ENCODE peak calls at places on chromosome 13, in five cellular contexts. F is SK-N-SH, U is K562, V is H1, Y is GM12878. A is an unnamed sample.

GRCh38 chr13:50376895-50377575 is 361.8 kb downstream of the KCNRG start:
- DNase-seq in F (no peak), U (no peak), V (peak), Y (no peak), A (peak)

GRCh38 chr13:59111711-59112110 is 1052.0 kb downstream of the DIAPH3 start:
- DNase-seq in F (no peak), U (no peak), V (no peak), Y (no peak), A (no peak)

GRCh38 chr13:41763772-41764171 is 197.1 kb downstream of the VWA8 start:
- DNase-seq in F (no peak), U (peak), V (no peak), Y (no peak), A (no peak)

GRCh38 chr13:27634231-27634630 is 12.5 kb downstream of the POLR1D start:
- DNase-seq in F (no peak), U (no peak), V (no peak), Y (no peak), A (no peak)

GRCh38 chr13:75550159-75550567 is 572 bp downstream of the UCHL3 start:
- DNase-seq in F (peak), U (peak), V (no peak), Y (no peak), A (peak)

GRCh38 chr13:57740719-57741118 is 109.2 kb downstream of the PCDH17 start:
- DNase-seq in F (peak), U (no peak), V (no peak), Y (no peak), A (no peak)

GRCh38 chr13:90564096-90564495 is 783.4 kb upstream of the MIR17HG start:
- DNase-seq in F (no peak), U (no peak), V (no peak), Y (no peak), A (no peak)

GRCh38 chr13:51995677-51996551 is 15.3 kb downstream of the ATP7B start:
- DNase-seq in F (no peak), U (peak), V (no peak), Y (no peak), A (no peak)

GRCh38 chr13:19817510-19818158 is 34.9 kb upstream of the PSPC1 start:
- DNase-seq in F (no peak), U (no peak), V (no peak), Y (no peak), A (no peak)

GRCh38 chr13:72062566-72062965 is 195.6 kb upstream of the DACH1 start:
- DNase-seq in F (no peak), U (no peak), V (peak), Y (no peak), A (no peak)

GRCh38 chr13:44810067-44810840 is 179.0 kb downstream of the NUFIP1 start:
- DNase-seq in F (peak), U (no peak), V (no peak), Y (no peak), A (no peak)

GRCh38 chr13:108463365-108463764 is 166.0 kb upstream of the MYO16 start:
- DNase-seq in F (no peak), U (no peak), V (no peak), Y (peak), A (no peak)

GRCh38 chr13:44362394-44363040 is 11.1 kb upstream of the SERP2 start:
- DNase-seq in F (no peak), U (no peak), V (no peak), Y (no peak), A (no peak)

GRCh38 chr13:109715902-109716301 is 70.5 kb downstream of the IRS2 start:
- DNase-seq in F (no peak), U (no peak), V (no peak), Y (no peak), A (no peak)

GRCh38 chr13:109989686-109990085 is 203.3 kb upstream of the IRS2 start:
- DNase-seq in F (no peak), U (no peak), V (no peak), Y (no peak), A (no peak)

GRCh38 chr13:110308377-110309158 is 1.5 kb downstream of the COL4A2 start:
- DNase-seq in F (peak), U (no peak), V (peak), Y (no peak), A (no peak)

GRCh38 chr13:66532845-66533244 is 697.3 kb downstream of the PCDH9 start:
- DNase-seq in F (no peak), U (no peak), V (no peak), Y (no peak), A (no peak)

GRCh38 chr13:97215325-97215724 is 6.8 kb upstream of the MBNL2 start:
- DNase-seq in F (no peak), U (no peak), V (no peak), Y (no peak), A (no peak)

GRCh38 chr13:29753593-29754485 is 96.6 kb downstream of the UBL3 start:
- DNase-seq in F (no peak), U (no peak), V (peak), Y (no peak), A (no peak)

GRCh38 chr13:85278851-85279250 is 520.4 kb downstream of the SLITRK6 start:
- DNase-seq in F (peak), U (no peak), V (no peak), Y (no peak), A (no peak)
- H2AFZ ChIP-seq in F (peak), U (no peak), V (no peak), Y (no peak), A (no peak)

DNA sequence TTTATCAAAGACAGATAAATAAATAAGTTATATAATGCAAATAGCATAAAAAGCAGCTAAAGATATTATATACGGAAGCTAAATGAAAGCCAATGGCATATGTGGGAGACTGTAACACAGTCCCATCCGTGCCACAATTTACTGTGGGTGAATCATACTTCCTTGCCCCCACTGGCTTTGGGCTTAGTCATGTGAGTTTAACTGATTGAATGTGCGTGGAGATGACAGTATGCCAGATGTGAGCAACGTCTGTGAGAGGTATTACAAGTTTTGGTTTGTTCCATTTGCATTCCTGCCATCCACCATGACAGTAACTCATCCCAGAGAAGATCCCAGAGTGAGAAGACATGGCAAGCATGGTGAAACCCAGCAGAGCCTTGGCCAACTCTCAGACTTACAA is 340.0 kb downstream of the SUCLA2 start:
- DNase-seq in F (no peak), U (no peak), V (no peak), Y (no peak), A (no peak)
- TF ChIP-seq GABPA in F (no peak), U (no peak), V (no peak), Y (no peak), A (no peak)

GRCh38 chr13:80132741-80133601 is 208.0 kb downstream of the SPRY2 start:
- DNase-seq in F (peak), U (no peak), V (no peak), Y (no peak), A (peak)
- TF ChIP-seq EP300 in F (no peak), U (no peak), V (no peak), Y (no peak), A (no peak)

DNA sequence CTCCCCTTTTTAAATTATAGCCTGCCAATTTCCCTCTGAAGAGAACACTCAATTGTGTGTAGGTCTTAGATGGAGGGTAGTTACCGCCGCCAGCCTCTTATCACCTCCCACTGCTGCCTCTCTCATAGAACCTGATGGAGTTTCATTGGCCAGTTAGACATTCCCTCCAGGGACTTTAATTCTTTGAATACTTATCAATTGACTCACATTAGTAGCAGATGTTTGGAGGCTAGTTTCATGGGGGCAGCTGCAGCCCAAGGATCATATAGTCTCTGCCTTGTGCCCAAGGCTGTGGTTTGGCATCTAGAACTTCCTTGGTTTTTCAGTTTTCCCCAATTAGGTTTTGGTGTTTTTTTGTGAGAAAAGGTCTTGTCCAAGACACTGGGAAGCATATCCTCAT is 318.9 kb upstream of the HTR2A start:
- DNase-seq in F (no peak), U (no peak), V (no peak), Y (no peak), A (no peak)
- H2AFZ ChIP-seq in F (peak), U (no peak), V (no peak), Y (no peak), A (no peak)